ENCODE peak calls at places on chromosomes 5 and 9, in four cellular contexts. V is sigmoid colon, S is fibroblast of lung, K is HL-60. M is an unnamed sample.

GRCh38 chr5:92841604-92842155 is 739.3 kb downstream of the NR2F1-AS1 start:
- DNase-seq in V (no peak), S (no peak), K (no peak), M (no peak)

GRCh38 chr5:124741711-124742496 is 4.5 kb downstream of the ZNF608 start:
- DNase-seq in V (no peak), S (peak), K (no peak), M (peak)

GRCh38 chr5:170302729-170303501 is 5.3 kb upstream of the LCP2 start:
- DNase-seq in K (peak), S (no peak), V (peak), M (no peak)

GRCh38 chr5:54862036-54862435 is 123.4 kb downstream of the ESM1 start:
- DNase-seq in V (no peak), S (no peak), K (no peak), M (peak)

GRCh38 chr9:6068983-6069382 is 53.6 kb upstream of the RANBP6 start:
- DNase-seq in S (no peak), K (peak), V (no peak), M (no peak)

GRCh38 chr9:87534957-87535356 is 37.3 kb downstream of the DAPK1 start:
- DNase-seq in K (no peak), V (no peak), S (no peak), M (no peak)

GRCh38 chr9:121261107-121261460 is 6.9 kb upstream of the GSN start:
- DNase-seq in V (peak), S (peak), K (no peak), M (no peak)

GRCh38 chr5:24899180-24899579 is 254.4 kb upstream of the CDH10 start:
- DNase-seq in S (no peak), V (no peak), K (peak), M (peak)

GRCh38 chr9:125409637-125410521 is 148.3 kb downstream of the GAPVD1 start:
- DNase-seq in V (no peak), K (peak), S (no peak), M (peak)

GRCh38 chr9:135531096-135531495 is 9.9 kb downstream of the LCN1 start:
- DNase-seq in K (no peak), S (no peak), V (peak), M (no peak)

GRCh38 chr9:33265211-33265885 is 499 bp downstream of the CHMP5 start:
- DNase-seq in S (no peak), V (peak), K (no peak), M (no peak)

GRCh38 chr9:127896395-127897193 is 2.8 kb downstream of the ST6GALNAC6 start:
- DNase-seq in S (no peak), V (peak), K (no peak), M (no peak)

GRCh38 chr9:127897194-127897692 is 2.2 kb downstream of the ST6GALNAC6 start:
- DNase-seq in S (peak), K (no peak), V (peak), M (peak)

GRCh38 chr9:127898433-127899199 is 787 bp downstream of the ST6GALNAC6 start:
- DNase-seq in S (peak), K (no peak), V (peak), M (peak)

GRCh38 chr9:127893392-127893791 is 6.0 kb downstream of the ST6GALNAC6 start:
- DNase-seq in K (no peak), V (no peak), S (no peak), M (no peak)

DNA sequence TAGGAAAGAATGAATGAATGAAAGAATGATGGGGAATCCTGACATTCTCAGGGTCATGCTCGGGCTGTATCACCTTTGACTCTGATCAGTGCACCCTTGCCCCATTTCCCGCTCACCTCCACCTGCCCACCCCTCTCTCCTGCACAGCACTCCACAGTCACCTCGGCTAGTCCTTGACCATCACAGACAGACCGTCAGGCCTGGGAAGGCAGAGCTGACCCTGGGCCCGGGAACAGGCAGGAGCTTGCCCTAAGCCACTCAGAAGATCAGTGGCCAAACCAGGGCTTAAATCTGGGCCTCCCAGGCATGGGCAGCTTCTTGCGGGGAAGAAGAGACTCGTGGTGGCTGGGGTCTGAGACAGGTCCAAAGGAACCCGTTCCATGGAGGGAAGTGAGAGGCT is 3.6 kb downstream of the ST6GALNAC6 start:
- DNase-seq in S (no peak), K (no peak), V (no peak), M (no peak)
- H3K27ac ChIP-seq in S (no peak), K (no peak), V (no peak), M (no peak)

GRCh38 chr9:37035472-37036236 is 1.6 kb upstream of the PAX5 start:
- DNase-seq in K (no peak), S (peak), V (no peak), M (peak)
- H3K27ac ChIP-seq in K (no peak), S (no peak), V (no peak), M (no peak)

GRCh38 chr9:95088421-95089161 is 228.9 kb downstream of the FANCC start:
- DNase-seq in K (no peak), V (peak), S (no peak), M (peak)

GRCh38 chr9:95090871-95091573 is 226.5 kb downstream of the FANCC start:
- DNase-seq in S (no peak), K (no peak), V (peak), M (no peak)

GRCh38 chr9:95089916-95090791 is 227.4 kb downstream of the FANCC start:
- DNase-seq in V (peak), K (no peak), S (no peak), M (no peak)

GRCh38 chr9:95087659-95088242 is 229.8 kb downstream of the FANCC start:
- DNase-seq in K (no peak), V (peak), S (no peak), M (no peak)

DNA sequence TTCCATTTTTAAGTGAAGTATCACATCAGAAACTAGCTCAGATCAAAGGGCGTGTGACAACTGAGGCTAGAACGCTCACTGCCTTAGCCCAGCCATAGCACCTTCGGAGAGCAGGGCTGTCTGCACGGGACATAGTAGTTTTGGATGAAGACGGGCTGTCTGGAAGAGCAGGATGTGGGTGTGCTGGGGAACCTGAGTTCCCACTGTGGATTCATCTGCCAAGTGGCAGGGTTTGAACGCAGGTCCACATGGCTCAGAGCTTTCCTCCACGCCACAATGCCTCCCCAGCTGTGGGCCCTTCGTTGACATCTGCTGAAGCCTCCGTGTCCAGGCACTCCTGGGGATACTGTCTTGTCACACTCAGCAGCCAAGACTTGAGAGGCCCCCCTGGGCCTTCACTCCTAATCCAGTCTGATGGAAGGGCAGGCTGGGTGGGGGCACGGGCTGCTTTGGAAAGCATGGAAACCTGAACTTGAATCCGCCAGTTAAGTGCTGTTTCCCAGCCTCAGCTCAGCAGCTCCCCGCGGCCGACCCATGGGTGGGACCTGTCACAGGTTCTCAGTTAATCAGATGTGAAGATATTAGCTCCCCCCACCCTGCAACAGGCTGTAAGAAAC is 228.1 kb downstream of the FANCC start:
- DNase-seq in K (no peak), S (no peak), V (peak), M (no peak)
- H3K27ac ChIP-seq in K (no peak), S (no peak), V (peak), M (peak)

DNA sequence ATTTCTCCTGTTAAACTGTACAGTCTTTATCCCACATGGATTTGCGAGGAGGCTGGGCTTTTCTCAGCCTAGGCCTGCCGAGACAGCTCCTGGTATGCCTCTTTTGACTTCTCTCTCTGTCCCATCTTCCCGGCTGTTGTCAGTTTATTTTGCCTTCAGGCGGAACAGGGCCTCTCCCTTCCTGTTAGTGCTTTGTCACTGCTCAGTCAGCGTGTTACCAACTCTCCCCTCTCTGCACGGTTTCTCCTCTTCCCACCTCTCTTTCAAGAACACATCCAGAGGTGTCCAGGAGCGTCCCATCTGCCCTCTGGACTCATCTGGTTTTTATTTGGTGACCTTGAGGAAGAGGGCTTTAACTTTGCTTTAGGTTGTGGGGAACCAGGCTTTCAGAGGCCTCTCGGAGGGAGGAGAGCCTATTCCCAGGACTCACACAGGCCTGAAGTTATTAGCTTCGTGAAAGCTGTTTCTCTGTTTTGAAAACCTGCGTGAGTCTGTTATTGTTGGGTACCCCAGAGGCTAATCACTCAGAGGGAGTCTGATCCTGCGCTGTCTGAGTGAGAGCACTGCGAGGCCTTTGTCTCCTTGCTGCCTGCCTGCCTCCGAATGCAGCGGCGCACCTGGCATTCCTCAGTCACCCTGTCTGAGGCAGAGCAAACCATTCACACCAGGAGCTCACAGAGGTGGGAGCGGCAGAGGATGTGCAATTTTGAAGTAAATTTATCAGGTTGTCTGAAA is 234.4 kb upstream of the MPDZ start:
- DNase-seq in V (no peak), K (no peak), S (peak), M (no peak)
- H3K27ac ChIP-seq in V (peak), K (no peak), S (no peak), M (no peak)

GRCh38 chr9:127963041-127963358 is 17.8 kb downstream of the EEIG1 start:
- DNase-seq in K (no peak), S (no peak), V (no peak), M (no peak)
- H3K27ac ChIP-seq in K (no peak), S (no peak), V (peak), M (no peak)

GRCh38 chr5:73818357-73818756 is 192.4 kb downstream of the ARHGEF28 start:
- DNase-seq in V (no peak), S (no peak), K (no peak), M (peak)
- H3K27ac ChIP-seq in V (no peak), S (no peak), K (no peak), M (peak)